ENCODE peak calls at places on chromosomes 3 and 15, in four cellular contexts. D is neuronal stem cell, M is IMR-90, O is H1. W is an unnamed sample.

GRCh38 chr3:38950585-38950984 is 101.2 kb downstream of the SCN11A start:
- DNase-seq in O (no peak), M (no peak), D (no peak), W (no peak)

GRCh38 chr3:117774130-117774529 is 1064.6 kb downstream of the TUSC7 start:
- DNase-seq in O (no peak), M (no peak), D (no peak), W (no peak)

GRCh38 chr3:11998091-11998490 is 6.1 kb upstream of the SYN2 start:
- DNase-seq in O (no peak), M (no peak), D (no peak), W (no peak)

GRCh38 chr3:150720444-150720843 is 16.7 kb upstream of the ERICH6 start:
- DNase-seq in D (no peak), O (no peak), M (no peak), W (no peak)

GRCh38 chr15:32774022-32774421 is 56.2 kb downstream of the GREM1 start:
- DNase-seq in O (no peak), M (peak; percentile 98), D (no peak), W (peak; percentile 48)

GRCh38 chr15:70353606-70354259 is 256.0 kb upstream of the TLE3 start:
- DNase-seq in M (no peak), O (no peak), D (no peak), W (no peak)

GRCh38 chr3:38545396-38545949 is 49.3 kb downstream of the EXOG start:
- DNase-seq in M (no peak), O (no peak), D (no peak), W (no peak)

GRCh38 chr3:123244128-123244527 is 42.4 kb downstream of the SEC22A start:
- DNase-seq in D (no peak), O (no peak), M (no peak), W (no peak)

DNA sequence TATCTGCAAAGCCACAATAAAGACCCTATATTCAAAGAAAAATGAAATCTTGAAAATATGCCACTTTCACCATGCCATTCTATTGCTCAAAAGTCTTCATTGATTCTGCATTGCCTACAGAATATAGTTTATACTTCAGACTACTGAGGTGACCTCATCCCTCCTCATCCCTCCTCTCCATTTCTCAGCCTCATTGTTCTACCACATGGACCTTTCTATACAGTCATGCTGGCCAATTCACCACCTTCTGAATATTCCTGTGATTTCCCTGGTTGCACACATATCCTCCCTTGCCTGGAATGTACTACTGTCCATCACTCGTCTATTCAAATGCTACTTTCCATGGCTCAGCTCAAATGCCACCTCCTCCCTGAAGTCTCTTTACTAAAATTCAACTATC is 3.5 kb upstream of the COL8A1 start:
- DNase-seq in M (peak; percentile 43), O (no peak), D (no peak), W (no peak)
- H4K8ac ChIP-seq in M (no peak overlapping the region), O (no peak overlapping the region), D (no peak overlapping the region), W (no peak overlapping the region)

GRCh38 chr3:124730129-124730919 is at the start of gene UMPS:
- DNase-seq in D (peak; percentile 70), O (no peak), M (peak; percentile 73), W (peak; percentile 84)
- H2BK5ac ChIP-seq in D (no peak within 1 kb of the TSS), O (peak within 1 kb of the TSS; percentile 90), M (peak within 1 kb of the TSS; percentile 58), W (peak within 1 kb of the TSS; percentile 7)

GRCh38 chr3:52210550-52211046 is 12.6 kb downstream of the ALAS1 start:
- DNase-seq in M (peak; percentile 55), D (no peak), O (no peak), W (peak; percentile 64)

GRCh38 chr3:52210037-52210436 is 12.1 kb downstream of the ALAS1 start:
- DNase-seq in D (no peak), M (no peak), O (no peak), W (no peak)

GRCh38 chr3:52213005-52213404 is 12.4 kb downstream of the TLR9 start:
- DNase-seq in O (no peak), M (no peak), D (no peak), W (no peak)

GRCh38 chr3:52213901-52214300 is 11.5 kb downstream of the TLR9 start:
- DNase-seq in O (no peak), M (no peak), D (no peak), W (no peak)

DNA sequence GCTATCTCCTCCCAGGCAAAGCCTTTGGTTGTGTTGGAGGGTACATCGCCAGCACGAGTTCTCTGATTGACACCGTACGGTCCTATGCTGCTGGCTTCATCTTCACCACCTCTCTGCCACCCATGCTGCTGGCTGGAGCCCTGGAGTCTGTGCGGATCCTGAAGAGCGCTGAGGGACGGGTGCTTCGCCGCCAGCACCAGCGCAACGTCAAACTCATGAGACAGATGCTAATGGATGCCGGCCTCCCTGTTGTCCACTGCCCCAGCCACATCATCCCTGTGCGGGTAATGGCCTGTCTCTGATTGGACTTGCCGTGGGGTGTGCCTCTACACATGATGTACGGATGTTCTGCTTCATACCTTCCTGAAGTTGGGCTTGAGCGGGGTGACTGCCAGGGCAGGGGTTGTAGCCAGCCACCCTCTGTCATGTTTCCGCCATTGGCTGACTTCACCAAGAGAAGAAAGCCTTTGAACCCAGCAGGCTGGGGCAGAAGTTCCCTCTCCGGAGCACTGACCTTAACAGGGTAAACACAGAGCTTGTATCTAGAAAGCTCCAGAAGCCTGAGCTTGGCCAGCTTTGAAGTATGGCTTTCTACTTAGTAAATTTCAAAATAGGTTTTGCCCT is 13.4 kb downstream of the ALAS1 start:
- DNase-seq in M (no peak), D (no peak), O (no peak), W (no peak)
- H3K4me2 ChIP-seq in M (no peak overlapping the region), D (no peak overlapping the region), O (no peak overlapping the region), W (no peak overlapping the region)

GRCh38 chr3:50167069-50167781 is 12.1 kb downstream of the SEMA3F start:
- DNase-seq in M (peak; percentile 36), D (no peak), O (no peak), W (no peak)
- H4K8ac ChIP-seq in M (no peak overlapping the region), D (peak overlapping the region; percentile 1), O (no peak overlapping the region), W (no peak overlapping the region)

GRCh38 chr3:152558386-152558785 is 276.5 kb upstream of the P2RY1 start:
- DNase-seq in D (no peak), O (no peak), M (no peak), W (no peak)
- H2BK5ac ChIP-seq in D (no peak overlapping the region), O (no peak overlapping the region), M (no peak overlapping the region), W (no peak overlapping the region)

GRCh38 chr3:57017481-57017880 is 43.0 kb upstream of the SPATA12 start:
- DNase-seq in O (no peak), M (no peak), D (no peak), W (no peak)
- H3K4me2 ChIP-seq in O (peak overlapping the region; percentile 69), M (no peak overlapping the region), D (no peak overlapping the region), W (no peak overlapping the region)